ENCODE peak calls at places on chromosomes 4 and X, in six cellular contexts. S is C1 segment of cervical spinal cord; E is endothelial cell of umbilical vein; K is CD4-positive, CD25-positive, alpha-beta regulatory T cell; R is GM13976; F is stimulated activated CD4-positive, alpha-beta T cell treated with anti-CD3 and anti-CD28 coated beads, Interleukin-12 subunit alpha, Interleukin-12 subunit beta, amount 100 ng/mL, for 4 hours. T is an unnamed sample.

GRCh38 chr4:140497428-140497775 is 691 bp downstream of the MGAT4D start:
- DNase-seq in S (no peak), E (no peak), K (no peak), R (no peak), F (no peak), T (no peak)

GRCh38 chr4:151806511-151806927 is 45.7 kb upstream of the GATB start:
- DNase-seq in S (no peak), E (no peak), K (no peak), R (no peak), F (no peak), T (no peak)

GRCh38 chrX:12367254-12367653 is 229.0 kb downstream of the FRMPD4 start:
- DNase-seq in S (no peak), E (no peak), K (no peak), R (no peak), F (no peak), T (no peak)

GRCh38 chr4:52102587-52102986 is 51.5 kb downstream of the SPATA18 start:
- DNase-seq in S (no peak), E (peak; percentile 35), K (no peak), R (no peak), F (no peak), T (no peak)

GRCh38 chrX:150406559-150406958 is 43.4 kb downstream of the MAMLD1 start:
- DNase-seq in S (no peak), E (no peak), K (no peak), R (no peak), F (no peak), T (no peak)

GRCh38 chr4:179095585-179096228 is 1653.5 kb upstream of the AGA start:
- DNase-seq in S (no peak), E (no peak), K (no peak), R (no peak), F (no peak), T (no peak)

GRCh38 chrX:39907964-39908616 is 189.7 kb downstream of the BCOR start:
- DNase-seq in S (peak; percentile 10), E (peak; percentile 45), K (no peak), R (no peak), F (no peak), T (peak; percentile 85)

GRCh38 chrX:40784516-40785151 is 49.3 kb upstream of the MED14 start:
- DNase-seq in S (no peak), E (peak; percentile 36), K (no peak), R (no peak), F (no peak), T (no peak)

GRCh38 chr4:141180991-141181760 is 39.5 kb upstream of the ZNF330 start:
- DNase-seq in S (no peak), E (no peak), K (no peak), R (no peak), F (no peak), T (no peak)

GRCh38 chr4:119041951-119042560 is 93.6 kb upstream of the MYOZ2 start:
- DNase-seq in S (no peak), E (peak; percentile 86), K (peak; percentile 57), R (peak; percentile 63), F (peak; percentile 11), T (no peak)

GRCh38 chr4:85591361-85592098 is 116.6 kb downstream of the ARHGAP24 start:
- DNase-seq in S (no peak), E (no peak), K (no peak), R (no peak), F (no peak), T (no peak)

GRCh38 chr4:111883557-111883999 is 261.7 kb upstream of the FAM241A start:
- DNase-seq in S (no peak), E (no peak), K (no peak), R (no peak), F (no peak), T (no peak)

GRCh38 chrX:77953708-77954107 is 15.7 kb downstream of the PGAM4 start:
- DNase-seq in S (no peak), E (no peak), K (no peak), R (no peak), F (no peak), T (no peak)

GRCh38 chr4:1055721-1056590 is 44.5 kb downstream of the FGFRL1 start:
- DNase-seq in S (no peak), E (no peak), K (peak; percentile 90), R (peak; percentile 78), F (peak; percentile 69), T (no peak)

GRCh38 chr4:48108309-48109073 is 25.6 kb downstream of the TXK start:
- DNase-seq in S (no peak), E (no peak), K (no peak), R (no peak), F (no peak), T (no peak)

GRCh38 chr4:72900952-72901351 is 168.6 kb downstream of the COX18 start:
- DNase-seq in S (no peak), E (no peak), K (no peak), R (no peak), F (no peak), T (no peak)

GRCh38 chr4:89301902-89302301 is 5.7 kb downstream of the GPRIN3 start:
- DNase-seq in S (no peak), E (no peak), K (no peak), R (no peak), F (no peak), T (no peak)

GRCh38 chr4:71009796-71010588 is 16.5 kb downstream of the DCK start:
- DNase-seq in S (no peak), E (peak; percentile 67), K (peak; percentile 54), R (peak; percentile 57), F (no peak), T (no peak)

GRCh38 chr4:86594559-86595425 is 677 bp downstream of the PTPN13 start:
- DNase-seq in S (peak; percentile 66), E (peak; percentile 56), K (no peak), R (peak; percentile 24), F (no peak), T (peak; percentile 88)

T was measured in left lung.